ENCODE peak calls at places on chromosomes 1 and 21, in six cellular contexts. V is tibial nerve; G is Peyer's patch; M is CD4-positive, CD25-positive, alpha-beta regulatory T cell; Q is aorta; B is breast epithelium. H is an unnamed sample.
A peak's percentile ranks its signal among the peaks of the same experiment; 100 is the strongest.

GRCh38 chr1:111653695-111654094 is 34.1 kb downstream of the RAP1A start:
- DNase-seq in V (no peak), G (no peak), M (no peak), Q (no peak), B (no peak), H (no peak)

GRCh38 chr1:227432181-227432535 is 113.9 kb upstream of the CDC42BPA start:
- DNase-seq in V (no peak), G (no peak), M (no peak), Q (no peak), B (no peak), H (no peak)

GRCh38 chr1:163875927-163876320 is 554.2 kb downstream of the NUF2 start:
- DNase-seq in V (no peak), G (no peak), M (no peak), Q (no peak), B (no peak), H (no peak)

GRCh38 chr1:187264995-187265602 is 436.4 kb downstream of the PLA2G4A start:
- DNase-seq in V (no peak), G (no peak), M (peak; percentile 1), Q (no peak), B (no peak), H (no peak)

GRCh38 chr1:24586970-24587820 is 31.3 kb downstream of the NCMAP start:
- DNase-seq in V (peak; percentile 59), G (no peak), M (peak; percentile 81), Q (no peak), B (peak; percentile 37), H (peak; percentile 33)

GRCh38 chr1:112083487-112083886 is 94.0 kb upstream of the KCND3 start:
- DNase-seq in V (no peak), G (no peak), M (no peak), Q (no peak), B (no peak), H (no peak)

GRCh38 chr1:215887618-215888017 is 320.5 kb downstream of the KCTD3 start:
- DNase-seq in V (no peak), G (no peak), M (no peak), Q (no peak), B (no peak), H (no peak)

GRCh38 chr1:172720325-172720724 is 61.4 kb downstream of the FASLG start:
- DNase-seq in V (no peak), G (no peak), M (no peak), Q (no peak), B (no peak), H (no peak)

GRCh38 chr1:84996846-84997666 is at the start of gene MCOLN2:
- DNase-seq in V (no peak), G (peak; percentile 59), M (peak; percentile 51), Q (no peak), B (no peak), H (peak; percentile 36)

GRCh38 chr1:64540265-64540791 is 70.4 kb downstream of the CACHD1 start:
- DNase-seq in V (no peak), G (no peak), M (peak; percentile 33), Q (no peak), B (no peak), H (no peak)

GRCh38 chr1:54810144-54810942 is 9.2 kb upstream of the TTC22 start:
- DNase-seq in V (peak; percentile 59), G (peak; percentile 88), M (peak; percentile 59), Q (peak; percentile 86), B (peak; percentile 50), H (peak; percentile 24)

GRCh38 chr21:38384675-38385074 is 113.6 kb downstream of the ERG start:
- DNase-seq in V (no peak), G (no peak), M (no peak), Q (no peak), B (no peak), H (no peak)

GRCh38 chr1:182702826-182703524 is 18.6 kb upstream of the RGS8 start:
- DNase-seq in V (no peak), G (no peak), M (no peak), Q (no peak), B (no peak), H (no peak)

GRCh38 chr21:23217597-23217996 is 2219.4 kb downstream of the NCAM2 start:
- DNase-seq in V (no peak), G (no peak), M (no peak), Q (no peak), B (no peak), H (no peak)

GRCh38 chr1:88061106-88061829 is 622.8 kb upstream of the PKN2 start:
- DNase-seq in V (peak; percentile 70), G (no peak), M (peak; percentile 1), Q (no peak), B (peak; percentile 20), H (no peak)

GRCh38 chr1:6984996-6985395 is 199.7 kb downstream of the CAMTA1 start:
- DNase-seq in V (no peak), G (no peak), M (no peak), Q (no peak), B (no peak), H (no peak)

GRCh38 chr1:229409616-229410369 is 24.1 kb downstream of the ACTA1 start:
- DNase-seq in V (no peak), G (no peak), M (no peak), Q (no peak), B (no peak), H (no peak)

GRCh38 chr1:204263240-204263848 is 49.6 kb upstream of the GOLT1A start:
- DNase-seq in V (no peak), G (no peak), M (no peak), Q (no peak), B (no peak), H (no peak)

GRCh38 chr1:85612704-85613361 is 32.3 kb downstream of the CCN1 start:
- DNase-seq in V (no peak), G (no peak), M (peak; percentile 14), Q (no peak), B (no peak), H (no peak)

GRCh38 chr21:20030390-20030789 is 967.8 kb upstream of the NCAM2 start:
- DNase-seq in V (no peak), G (no peak), M (no peak), Q (no peak), B (peak; percentile 32), H (no peak)

GRCh38 chr1:56329970-56330369 is 249.4 kb downstream of the PLPP3 start:
- DNase-seq in V (no peak), G (no peak), M (no peak), Q (no peak), B (no peak), H (no peak)

GRCh38 chr1:26941311-26941710 is 19.0 kb downstream of the KDF1 start:
- DNase-seq in V (no peak), G (no peak), M (no peak), Q (peak; percentile 24), B (no peak), H (no peak)

GRCh38 chr1:70038025-70038424 is 167.4 kb downstream of the LRRC40 start:
- DNase-seq in V (no peak), G (no peak), M (no peak), Q (no peak), B (no peak), H (no peak)

GRCh38 chr1:204647114-204647804 is 38.3 kb downstream of the LRRN2 start:
- DNase-seq in V (no peak), G (no peak), M (peak; percentile 59), Q (no peak), B (no peak), H (no peak)

GRCh38 chr1:52263153-52263910 is 102.7 kb downstream of the CC2D1B start:
- DNase-seq in V (no peak), G (no peak), M (no peak), Q (no peak), B (no peak), H (no peak)

GRCh38 chr1:14115976-14116375 is 416.0 kb downstream of the PRDM2 start:
- DNase-seq in V (no peak), G (no peak), M (no peak), Q (no peak), B (no peak), H (no peak)

GRCh38 chr21:16422702-16423101 is 692.9 kb downstream of the USP25 start:
- DNase-seq in V (no peak), G (no peak), M (no peak), Q (no peak), B (no peak), H (no peak)
- H3K4me3 ChIP-seq in V (peak overlapping the region; percentile 47), G (no peak overlapping the region), M (no peak overlapping the region), Q (no peak overlapping the region), B (peak overlapping the region; percentile 45), H (no peak overlapping the region)

DNA sequence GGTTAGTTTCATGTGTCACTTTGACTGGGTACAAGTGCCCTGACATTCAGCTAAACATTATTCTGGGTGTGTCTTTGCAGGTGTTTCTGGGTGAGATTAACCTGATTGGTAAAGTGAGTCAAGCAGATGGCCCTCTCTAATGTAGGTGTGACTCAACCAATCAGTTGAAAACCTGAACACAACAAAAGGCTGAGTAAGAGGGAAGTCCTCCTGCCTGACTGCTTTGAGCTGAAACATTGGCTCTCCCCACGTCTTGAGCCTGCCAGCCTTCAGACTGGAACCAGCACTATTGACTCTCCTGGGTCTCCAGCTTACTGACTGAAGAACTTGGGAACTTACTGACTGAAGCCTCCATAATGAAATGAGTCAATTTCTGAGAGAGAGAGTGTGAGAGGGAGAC is 70.0 kb upstream of the C21orf91 start:
- DNase-seq in V (no peak), G (no peak), M (no peak), Q (no peak), B (no peak), H (no peak)
- H3K27me3 ChIP-seq in V (no peaks in the 10 kb centered on the region), G (no peaks in the 10 kb centered on the region), M (peaks cover 1% of the 10 kb centered on the region), Q (no peaks in the 10 kb centered on the region), B (no peaks in the 10 kb centered on the region), H (no peaks in the 10 kb centered on the region)

DNA sequence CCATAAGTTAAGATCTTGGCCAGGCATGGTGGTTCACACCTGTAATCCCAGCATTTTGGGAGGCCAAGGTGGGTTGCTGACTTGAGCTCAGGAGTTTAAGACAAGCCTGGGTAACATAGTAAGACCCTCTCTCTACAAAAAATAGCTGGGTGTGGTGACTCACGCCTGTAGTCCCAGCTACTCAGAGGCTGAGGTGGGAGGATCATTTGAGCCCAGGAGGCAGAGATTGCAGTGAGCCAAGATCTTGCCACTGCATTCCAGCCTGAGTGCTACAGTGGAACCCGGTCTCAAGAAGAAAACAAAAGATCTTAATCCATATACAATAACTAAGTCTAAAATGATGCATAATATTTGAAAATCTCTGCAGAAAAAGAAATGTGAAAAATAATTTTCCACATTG is 165.5 kb upstream of the NR5A2 start:
- DNase-seq in V (no peak), G (no peak), M (no peak), Q (no peak), B (no peak), H (no peak)
- H3K4me3 ChIP-seq in V (no peak overlapping the region), G (no peak overlapping the region), M (no peak overlapping the region), Q (no peak overlapping the region), B (no peak overlapping the region), H (no peak overlapping the region)

DNA sequence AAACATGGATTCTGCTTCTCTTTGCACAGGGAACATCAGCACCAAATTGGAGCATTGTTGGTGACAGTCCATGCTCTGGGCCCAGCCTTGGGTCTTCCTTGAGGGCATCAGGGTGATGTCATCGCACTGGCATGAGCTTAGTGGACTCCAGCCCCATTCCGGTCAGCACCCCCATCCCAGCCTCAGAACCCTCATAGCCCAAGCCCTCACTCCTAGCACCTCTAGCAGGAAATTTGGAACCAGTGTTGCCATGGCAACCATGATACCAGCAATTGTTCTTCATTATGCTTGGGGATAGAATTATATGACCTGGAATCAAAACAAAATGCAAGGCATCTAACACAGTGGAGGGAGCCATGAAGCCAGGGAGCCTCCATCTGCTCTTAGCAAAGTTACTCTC is 83.1 kb downstream of the VWA5B1 start:
- DNase-seq in V (no peak), G (no peak), M (no peak), Q (no peak), B (no peak), H (no peak)
- H3K27me3 ChIP-seq in V (peaks cover 46% of the 10 kb centered on the region), G (no peaks in the 10 kb centered on the region), M (peaks cover 7% of the 10 kb centered on the region), Q (no peaks in the 10 kb centered on the region), B (no peaks in the 10 kb centered on the region), H (peaks cover 3% of the 10 kb centered on the region)

H was measured in effector memory CD4-positive, alpha-beta T cell.